ENCODE peak calls at places on chromosomes 13 and 19, in eight cellular contexts. Q is B cell; T is stimulated activated CD4-positive, alpha-beta T cell treated with anti-CD3 and anti-CD28 coated beads, TNF-alpha, amount 100 ng/mL, for 1 hour; U is AG08395; S is hepatic stellate cell; X is brain microvascular endothelial cell; D is heart left ventricle; L is NB4. J is an unnamed sample.
A peak's percentile ranks its signal among the peaks of the same experiment; 100 is the strongest.

GRCh38 chr13:33446821-33447481 is 161.4 kb upstream of the STARD13 start:
- DNase-seq in X (no peak), Q (no peak), L (no peak), U (no peak), S (no peak), T (no peak), D (no peak), J (no peak)

GRCh38 chr19:5225486-5226345 is 114.9 kb downstream of the PTPRS start:
- DNase-seq in D (no peak), U (no peak), L (peak; percentile 39), Q (no peak), T (no peak), S (no peak), X (no peak), J (no peak)

GRCh38 chr19:4059931-4060620 is 6.6 kb downstream of the ZBTB7A start:
- DNase-seq in D (peak; percentile 86), Q (peak; percentile 66), L (peak; percentile 52), S (peak; percentile 59), T (no peak), U (peak; percentile 48), X (no peak), J (no peak)

GRCh38 chr19:47699360-47699917 is 13.8 kb upstream of the EHD2 start:
- DNase-seq in S (peak; percentile 73), L (peak; percentile 82), X (no peak), D (peak; percentile 66), Q (no peak), T (no peak), U (peak; percentile 68), J (peak; percentile 61)

GRCh38 chr13:44026194-44026593 is 146.5 kb downstream of the LACC1 start:
- DNase-seq in U (no peak), L (no peak), S (no peak), Q (no peak), T (no peak), X (no peak), D (no peak), J (no peak)

GRCh38 chr19:10769533-10770491 is 51.9 kb downstream of the DNM2 start:
- DNase-seq in S (peak; percentile 58), U (peak; percentile 37), Q (no peak), D (peak; percentile 73), X (no peak), L (peak; percentile 37), T (no peak), J (no peak)

GRCh38 chr19:49422407-49423277 is 599 bp downstream of the PTH2 start:
- DNase-seq in X (no peak), Q (no peak), T (no peak), D (no peak), S (no peak), U (no peak), L (peak; percentile 80), J (peak; percentile 58)

GRCh38 chr19:9507285-9507684 is 8.9 kb upstream of the ZNF560 start:
- DNase-seq in X (no peak), U (no peak), D (no peak), S (no peak), T (no peak), L (no peak), Q (no peak), J (no peak)

GRCh38 chr13:71979616-71980015 is 112.6 kb upstream of the DACH1 start:
- DNase-seq in Q (no peak), T (no peak), S (no peak), L (peak; percentile 42), U (no peak), D (no peak), X (peak; percentile 4), J (peak; percentile 64)

J was measured in NCI-H146.